ENCODE peak calls at places on chromosomes 4 and X, in ten cellular contexts. N is GM23338, O is fibroblast of pulmonary artery, V is nephron progenitor cell, G is body of pancreas, M is SK-N-SH, I is MM.1S, Z is neural crest cell, P is HFFc6, A is heart left ventricle. Q is an unnamed sample.

GRCh38 chrX:41781500-41781899 is 57.5 kb downstream of the GPR82 start:
- DNase-seq in A (no peak), P (peak), I (peak), O (peak), M (peak), Z (no peak), V (no peak), N (peak), G (no peak), Q (peak)

GRCh38 chrX:110407910-110408545 is 49.4 kb downstream of the RTL9 start:
- DNase-seq in N (peak), A (no peak), O (peak), G (peak), Z (peak), V (peak), P (peak), M (peak), I (peak), Q (peak)

GRCh38 chr4:55947254-55947882 is 1.4 kb upstream of the CEP135 start:
- DNase-seq in V (no peak), G (no peak), N (no peak), I (peak), O (no peak), Z (no peak), A (no peak), M (no peak), P (peak), Q (no peak)

GRCh38 chrX:18674417-18674787 is 2.5 kb upstream of the RS1 start:
- DNase-seq in Z (peak), G (peak), M (peak), I (no peak), N (peak), P (no peak), A (peak), V (peak), O (no peak), Q (no peak)

GRCh38 chr4:40576651-40577480 is 52.8 kb downstream of the RBM47 start:
- DNase-seq in Z (no peak), N (peak), M (no peak), G (peak), A (peak), V (peak), P (peak), I (peak), O (peak), Q (peak)

GRCh38 chr4:2898001-2898400 is 54.4 kb downstream of the ADD1 start:
- DNase-seq in I (no peak), Z (no peak), A (no peak), M (no peak), O (peak), G (no peak), V (no peak), P (no peak), N (no peak), Q (peak)

GRCh38 chr4:40199999-40200880 is 3.4 kb downstream of the RHOH start:
- DNase-seq in V (no peak), P (no peak), M (no peak), I (peak), A (no peak), Z (no peak), G (no peak), O (no peak), N (no peak), Q (no peak)

GRCh38 chr4:153161599-153161971 is 42.7 kb upstream of the TRIM2 start:
- DNase-seq in P (no peak), V (no peak), M (no peak), G (no peak), I (no peak), A (no peak), O (no peak), Z (no peak), N (no peak), Q (no peak)

GRCh38 chr4:120443111-120443510 is 376.5 kb upstream of the MAD2L1 start:
- DNase-seq in G (no peak), N (no peak), I (no peak), V (no peak), Z (no peak), P (no peak), M (no peak), O (peak), A (no peak), Q (no peak)

GRCh38 chr4:168610911-168611530 is 114.2 kb downstream of the PALLD start:
- DNase-seq in G (no peak), M (no peak), N (no peak), V (no peak), O (no peak), Z (no peak), A (no peak), P (no peak), I (no peak), Q (no peak)

GRCh38 chr4:86791126-86791525 is 58.1 kb downstream of the SLC10A6 start:
- DNase-seq in P (no peak), M (no peak), A (no peak), N (peak), V (no peak), G (no peak), I (no peak), Z (no peak), O (no peak), Q (no peak)

GRCh38 chrX:86805241-86805640 is 657.0 kb downstream of the DACH2 start:
- DNase-seq in N (peak), A (no peak), V (no peak), M (no peak), G (no peak), P (no peak), Z (no peak), O (no peak), I (no peak), Q (no peak)

GRCh38 chrX:45743906-45744625 is 543.4 kb upstream of the DIPK2B start:
- DNase-seq in P (no peak), O (no peak), N (no peak), V (no peak), M (no peak), Z (no peak), I (no peak), A (no peak), G (no peak), Q (no peak)

GRCh38 chr4:120995611-120996010 is 73.1 kb upstream of the PRDM5 start:
- DNase-seq in N (no peak), P (no peak), A (no peak), O (no peak), I (no peak), Z (no peak), G (no peak), M (no peak), V (no peak), Q (no peak)

GRCh38 chr4:7103599-7104365 is 35.9 kb upstream of the GRPEL1 start:
- DNase-seq in P (no peak), A (peak), N (no peak), V (peak), G (peak), M (peak), I (no peak), O (no peak), Z (peak), Q (no peak)

GRCh38 chrX:65644621-65645287 is 22.7 kb upstream of the MSN start:
- DNase-seq in G (peak), N (no peak), M (peak), O (peak), A (peak), I (no peak), P (peak), Z (no peak), V (no peak), Q (peak)

GRCh38 chr4:156336516-156336915 is 382.9 kb upstream of the CTSO start:
- DNase-seq in A (no peak), V (no peak), P (peak), O (no peak), I (no peak), M (no peak), Z (no peak), G (no peak), N (no peak), Q (peak)

GRCh38 chr4:20592666-20593065 is 107.6 kb upstream of the PACRGL start:
- DNase-seq in Z (no peak), M (no peak), G (no peak), A (no peak), P (no peak), N (no peak), V (no peak), I (no peak), O (peak), Q (peak)

GRCh38 chr4:184762100-184762499 is 28.2 kb upstream of the CENPU start:
- DNase-seq in Z (no peak), A (no peak), O (no peak), P (no peak), G (no peak), V (no peak), N (no peak), M (no peak), I (peak), Q (no peak)

GRCh38 chr4:82745173-82745842 is 53.3 kb downstream of the SCD5 start:
- DNase-seq in I (no peak), Z (no peak), A (no peak), P (peak), O (no peak), N (peak), M (no peak), V (no peak), G (peak), Q (peak)

GRCh38 chrX:68941385-68941952 is 112.6 kb downstream of the EFNB1 start:
- DNase-seq in I (no peak), P (no peak), N (no peak), A (no peak), G (no peak), Z (no peak), V (no peak), O (no peak), M (no peak), Q (no peak)

GRCh38 chrX:129568349-129568748 is 28.3 kb downstream of the OCRL start:
- DNase-seq in A (no peak), O (no peak), M (no peak), I (no peak), V (no peak), P (no peak), G (no peak), Z (no peak), N (no peak), Q (no peak)

GRCh38 chr4:129254526-129254925 is 158.6 kb downstream of the C4orf33 start:
- DNase-seq in P (no peak), Z (no peak), V (no peak), G (no peak), N (no peak), A (no peak), O (no peak), M (no peak), I (no peak), Q (no peak)

GRCh38 chr4:184746532-184746870 is 12.6 kb upstream of the CENPU start:
- DNase-seq in G (peak), N (peak), O (peak), M (no peak), I (no peak), V (no peak), P (peak), A (peak), Z (no peak), Q (peak)

GRCh38 chr4:156328882-156329281 is 375.2 kb upstream of the CTSO start:
- DNase-seq in I (peak), N (no peak), Z (no peak), G (no peak), O (no peak), M (no peak), V (no peak), A (no peak), P (no peak), Q (no peak)

GRCh38 chr4:174260099-174260498 is 23.4 kb downstream of the FBXO8 start:
- DNase-seq in G (no peak), V (no peak), P (peak), N (no peak), A (no peak), Z (no peak), O (peak), I (no peak), M (peak), Q (peak)

GRCh38 chrX:22389544-22390243 is 117.0 kb downstream of the CBLL2 start:
- DNase-seq in M (no peak), V (no peak), O (peak), N (no peak), Z (no peak), G (no peak), A (no peak), I (no peak), P (peak), Q (peak)

GRCh38 chrX:79259073-79259689 is 108.0 kb downstream of the ITM2A start:
- DNase-seq in M (no peak), O (peak), G (no peak), A (peak), P (no peak), N (no peak), Z (no peak), I (peak), V (no peak), Q (no peak)

GRCh38 chr4:188986271-188986689 is 847.0 kb downstream of the TRIML1 start:
- DNase-seq in A (no peak), O (no peak), G (no peak), N (no peak), Z (no peak), M (no peak), I (peak), P (peak), V (no peak), Q (peak)

GRCh38 chr4:105196523-105197145 is 50.0 kb downstream of the TET2 start:
- DNase-seq in V (no peak), G (no peak), O (no peak), P (no peak), A (no peak), Z (no peak), N (peak), I (no peak), M (no peak), Q (peak)
- TF ChIP-seq CTCF in V (no peak), G (no peak), O (peak), P (peak), A (peak), Z (peak), N (no peak), I (no peak), M (peak), Q (no peak)

GRCh38 chrX:33339219-33339618 is 127.9 kb upstream of the DMD start:
- DNase-seq in N (peak), V (no peak), M (no peak), Z (no peak), I (no peak), A (no peak), P (no peak), O (peak), G (no peak), Q (peak)

GRCh38 chrX:33330798-33331197 is 119.4 kb upstream of the DMD start:
- DNase-seq in I (no peak), V (no peak), Z (no peak), P (no peak), A (no peak), G (no peak), N (no peak), O (no peak), M (no peak), Q (no peak)

DNA sequence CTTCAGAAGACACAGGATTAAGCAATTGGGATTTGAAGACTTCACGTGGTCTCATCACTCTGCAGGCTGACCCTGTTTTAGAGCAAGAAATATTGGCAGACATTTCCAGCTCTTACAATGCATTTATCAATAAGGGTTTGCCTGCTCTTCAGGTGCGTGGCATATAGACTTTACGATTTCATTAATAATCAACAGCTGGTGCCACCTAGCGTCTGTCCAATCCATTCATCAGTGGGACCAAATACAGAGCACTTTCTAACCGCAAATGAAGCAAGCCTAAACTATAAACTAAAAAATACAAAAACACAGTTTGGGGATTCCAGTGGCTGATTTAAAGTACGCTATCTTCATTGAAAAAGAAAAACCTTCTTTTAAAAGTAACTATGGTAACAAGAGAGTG is 125.4 kb upstream of the DMD start:
- DNase-seq in A (peak), N (peak), O (peak), G (peak), P (no peak), Z (peak), I (no peak), M (no peak), V (peak), Q (peak)
- TF ChIP-seq CTCF in A (peak), N (peak), O (peak), G (no peak), P (peak), Z (peak), I (peak), M (peak), V (peak), Q (peak)

DNA sequence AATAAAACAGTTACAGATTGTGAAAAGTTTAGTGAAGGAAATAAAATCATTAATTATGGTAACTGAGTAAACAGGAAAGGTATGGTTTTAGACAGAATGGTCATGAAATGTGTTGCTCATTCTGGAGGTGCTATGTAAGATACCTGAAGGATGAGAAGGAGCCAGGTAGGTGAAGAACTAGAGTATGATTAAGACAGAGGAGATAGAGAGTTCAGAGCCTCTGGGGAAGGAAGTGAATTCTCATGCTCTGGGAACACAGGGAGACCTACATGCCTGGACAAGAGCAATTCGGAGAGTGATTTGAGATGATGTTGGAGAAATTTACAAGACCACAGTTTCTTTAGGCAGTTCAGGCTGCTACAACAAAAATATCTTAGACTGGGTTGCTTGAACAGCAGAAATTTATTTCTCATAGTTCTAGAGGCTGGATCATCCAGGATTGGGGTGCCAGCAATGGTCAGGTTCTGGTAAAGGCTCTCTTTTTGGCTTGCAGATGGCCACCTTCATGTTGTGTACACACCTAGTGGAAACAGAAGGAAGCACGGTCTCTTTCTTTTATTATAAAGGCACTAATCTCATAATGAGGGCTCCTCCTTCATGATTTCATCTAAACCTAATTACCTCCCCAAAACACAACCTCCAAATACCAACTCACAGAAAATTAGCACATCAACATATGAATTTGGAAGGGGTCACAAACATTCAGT is 1416.1 kb downstream of the PCDH7 start:
- DNase-seq in V (no peak), P (no peak), I (no peak), O (no peak), N (peak), Z (no peak), M (no peak), A (no peak), G (no peak), Q (peak)
- TF ChIP-seq CTCF in V (no peak), P (no peak), I (no peak), O (no peak), N (no peak), Z (peak), M (no peak), A (no peak), G (no peak), Q (peak)

GRCh38 chrX:75784689-75785491 is at the start of gene MAGEE2:
- DNase-seq in P (no peak), G (peak), Z (no peak), I (no peak), N (peak), V (no peak), M (peak), A (no peak), O (no peak), Q (no peak)
- TF ChIP-seq CTCF in P (no peak), G (no peak), Z (no peak), I (no peak), N (peak), V (no peak), M (no peak), A (no peak), O (no peak), Q (no peak)

DNA sequence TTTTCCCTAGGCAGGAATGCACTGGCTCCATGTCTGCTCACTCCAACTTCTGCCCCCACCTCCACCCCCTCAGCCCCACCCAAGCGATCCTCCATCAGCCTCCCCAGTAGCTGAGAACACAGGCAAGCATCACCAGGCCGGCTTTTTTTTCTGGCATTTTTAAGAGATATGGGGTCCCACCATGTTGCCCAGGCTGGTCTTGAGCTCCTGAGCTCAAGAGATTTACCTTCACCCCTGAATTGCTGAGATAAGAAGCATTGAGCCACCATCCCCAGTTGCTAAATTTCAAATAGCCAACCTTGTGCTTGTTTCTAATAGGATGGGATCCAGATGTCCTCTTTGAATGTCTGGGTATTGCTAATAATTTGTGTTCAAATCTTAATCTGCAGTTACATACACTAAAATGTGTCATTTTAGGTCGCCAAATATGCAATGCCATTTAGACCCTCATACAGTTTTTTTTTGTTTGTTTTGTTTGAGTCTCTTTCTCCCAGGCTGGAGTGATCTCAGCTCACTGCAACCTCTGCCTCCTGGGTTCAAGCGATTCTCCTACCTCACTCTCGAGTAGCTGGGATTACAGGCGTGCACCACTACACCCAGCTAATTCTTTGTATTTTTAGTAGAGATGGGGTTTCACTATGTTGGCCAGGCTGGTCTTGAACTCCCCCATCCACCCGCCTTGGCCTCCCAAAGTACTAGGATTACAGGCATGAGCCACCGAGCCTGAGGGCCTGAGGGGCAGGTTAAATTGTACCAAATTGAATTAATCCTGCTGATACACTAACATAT is 8.8 kb downstream of the LARP7 start:
- DNase-seq in M (no peak), G (no peak), Z (no peak), A (no peak), O (no peak), V (no peak), P (no peak), I (no peak), N (peak), Q (no peak)
- TF ChIP-seq CTCF in M (no peak), G (no peak), Z (no peak), A (no peak), O (no peak), V (no peak), P (no peak), I (no peak), N (no peak), Q (no peak)

GRCh38 chrX:136201601-136202000 is 49.6 kb downstream of the MAP7D3 start:
- DNase-seq in P (no peak), M (no peak), O (no peak), Z (no peak), G (no peak), I (no peak), V (no peak), N (no peak), A (no peak), Q (no peak)

GRCh38 chrX:136202889-136203288 is 48.3 kb downstream of the MAP7D3 start:
- DNase-seq in G (no peak), I (no peak), V (no peak), A (no peak), M (no peak), O (peak), P (peak), Z (no peak), N (no peak), Q (no peak)

GRCh38 chrX:136198678-136199243 is 51.4 kb downstream of the FHL1 start:
- DNase-seq in P (no peak), A (no peak), V (no peak), Z (no peak), G (no peak), O (no peak), N (no peak), I (no peak), M (no peak), Q (no peak)

GRCh38 chrX:136199365-136199764 is 51.8 kb downstream of the MAP7D3 start:
- DNase-seq in M (no peak), P (no peak), N (peak), O (no peak), Z (no peak), I (no peak), A (no peak), V (no peak), G (no peak), Q (peak)

DNA sequence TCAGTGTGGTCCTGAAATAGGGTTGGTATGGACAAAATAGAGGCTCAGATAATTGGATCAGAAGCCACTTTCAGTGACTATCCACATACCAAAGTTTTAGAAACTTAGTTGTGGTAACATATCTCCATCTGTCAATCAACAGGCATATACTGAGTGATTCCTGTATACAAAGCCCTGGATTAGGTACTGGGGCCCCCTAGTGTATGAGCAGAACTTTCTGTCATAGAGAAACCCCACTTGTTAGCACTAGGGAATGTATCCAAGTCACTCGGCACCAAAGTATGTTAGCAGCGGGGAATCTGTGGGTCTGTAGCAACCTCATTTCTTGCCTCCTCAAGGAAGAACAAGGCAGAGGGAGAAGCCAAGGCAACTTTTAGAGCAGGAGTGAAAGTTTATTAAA is 50.7 kb downstream of the MAP7D3 start:
- DNase-seq in Z (no peak), V (no peak), G (no peak), M (no peak), O (no peak), P (peak), I (peak), A (no peak), N (peak), Q (peak)
- TF ChIP-seq CTCF in Z (peak), V (no peak), G (no peak), M (peak), O (peak), P (peak), I (peak), A (peak), N (peak), Q (peak)

Q was measured in epithelial cell of esophagus.